ENCODE peak calls at places on chromosome 12, in nine cellular contexts. One of them, this sample, is unnamed.
A peak's percentile ranks its signal among the peaks of the same experiment; 100 is the strongest.

GRCh38 chr12:18432211-18432610 is 170.9 kb downstream of the PIK3C2G start:
- DNase-seq in RWPE2: no peak
- DNase-seq in breast epithelium: no peak
- DNase-seq in upper lobe of right lung: no peak
- DNase-seq in pancreas: no peak
- DNase-seq in PC-3: no peak
- DNase-seq in heart left ventricle: no peak
- DNase-seq in WERI-Rb-1: no peak
- DNase-seq in neural progenitor cell: no peak
- DNase-seq in this sample: no peak

GRCh38 chr12:96197503-96198272 is 3.5 kb downstream of the ELK3 start:
- DNase-seq in RWPE2: no peak
- DNase-seq in heart left ventricle: no peak
- DNase-seq in pancreas: no peak
- DNase-seq in PC-3: peak; percentile 96
- DNase-seq in WERI-Rb-1: no peak
- DNase-seq in breast epithelium: no peak
- DNase-seq in neural progenitor cell: no peak
- DNase-seq in upper lobe of right lung: no peak
- DNase-seq in this sample: no peak

GRCh38 chr12:55336002-55336401 is 5.5 kb downstream of the OR6C3 start:
- DNase-seq in PC-3: no peak
- DNase-seq in pancreas: no peak
- DNase-seq in RWPE2: no peak
- DNase-seq in neural progenitor cell: no peak
- DNase-seq in heart left ventricle: no peak
- DNase-seq in upper lobe of right lung: no peak
- DNase-seq in breast epithelium: no peak
- DNase-seq in WERI-Rb-1: no peak
- DNase-seq in this sample: no peak

GRCh38 chr12:103865151-103865730 is 24.2 kb upstream of the NT5DC3 start:
- DNase-seq in WERI-Rb-1: no peak
- DNase-seq in heart left ventricle: no peak
- DNase-seq in RWPE2: no peak
- DNase-seq in PC-3: no peak
- DNase-seq in upper lobe of right lung: no peak
- DNase-seq in neural progenitor cell: no peak
- DNase-seq in pancreas: no peak
- DNase-seq in breast epithelium: no peak
- DNase-seq in this sample: no peak

GRCh38 chr12:131208425-131208824 is 254.7 kb downstream of the ADGRD1 start:
- DNase-seq in neural progenitor cell: no peak
- DNase-seq in pancreas: no peak
- DNase-seq in upper lobe of right lung: peak; percentile 41
- DNase-seq in PC-3: no peak
- DNase-seq in breast epithelium: no peak
- DNase-seq in RWPE2: peak; percentile 40
- DNase-seq in heart left ventricle: no peak
- DNase-seq in WERI-Rb-1: no peak
- DNase-seq in this sample: no peak

GRCh38 chr12:89084751-89085150 is 267.6 kb downstream of the DUSP6 start:
- DNase-seq in heart left ventricle: peak; percentile 27
- DNase-seq in upper lobe of right lung: no peak
- DNase-seq in RWPE2: no peak
- DNase-seq in PC-3: no peak
- DNase-seq in breast epithelium: no peak
- DNase-seq in WERI-Rb-1: no peak
- DNase-seq in neural progenitor cell: no peak
- DNase-seq in pancreas: no peak
- DNase-seq in this sample: no peak

GRCh38 chr12:96237465-96238077 is 43.4 kb downstream of the ELK3 start:
- DNase-seq in neural progenitor cell: no peak
- DNase-seq in heart left ventricle: peak; percentile 64
- DNase-seq in breast epithelium: no peak
- DNase-seq in RWPE2: peak; percentile 55
- DNase-seq in PC-3: peak; percentile 93
- DNase-seq in WERI-Rb-1: no peak
- DNase-seq in upper lobe of right lung: no peak
- DNase-seq in pancreas: no peak
- DNase-seq in this sample: no peak

GRCh38 chr12:55706840-55707671 is 648 bp downstream of the ITGA7 start:
- DNase-seq in WERI-Rb-1: no peak
- DNase-seq in RWPE2: no peak
- DNase-seq in pancreas: no peak
- DNase-seq in upper lobe of right lung: no peak
- DNase-seq in heart left ventricle: peak; percentile 36
- DNase-seq in breast epithelium: no peak
- DNase-seq in neural progenitor cell: peak; percentile 55
- DNase-seq in PC-3: no peak
- DNase-seq in this sample: no peak

GRCh38 chr12:96471368-96472040 is 17.9 kb upstream of the CFAP54 start:
- DNase-seq in RWPE2: no peak
- DNase-seq in breast epithelium: no peak
- DNase-seq in PC-3: peak; percentile 72
- DNase-seq in WERI-Rb-1: no peak
- DNase-seq in heart left ventricle: no peak
- DNase-seq in pancreas: no peak
- DNase-seq in upper lobe of right lung: no peak
- DNase-seq in neural progenitor cell: no peak
- DNase-seq in this sample: no peak

GRCh38 chr12:76556373-76556772 is 3.2 kb downstream of the OSBPL8 start:
- DNase-seq in heart left ventricle: no peak
- DNase-seq in RWPE2: no peak
- DNase-seq in upper lobe of right lung: no peak
- DNase-seq in breast epithelium: no peak
- DNase-seq in WERI-Rb-1: no peak
- DNase-seq in pancreas: no peak
- DNase-seq in neural progenitor cell: no peak
- DNase-seq in PC-3: no peak
- DNase-seq in this sample: no peak

GRCh38 chr12:6333029-6333428 is 8.8 kb downstream of the TNFRSF1A start:
- DNase-seq in PC-3: no peak
- DNase-seq in upper lobe of right lung: no peak
- DNase-seq in RWPE2: no peak
- DNase-seq in neural progenitor cell: no peak
- DNase-seq in breast epithelium: no peak
- DNase-seq in pancreas: no peak
- DNase-seq in heart left ventricle: no peak
- DNase-seq in WERI-Rb-1: no peak
- DNase-seq in this sample: no peak

GRCh38 chr12:84637926-84638325 is 274.7 kb downstream of the SLC6A15 start:
- DNase-seq in WERI-Rb-1: no peak
- DNase-seq in PC-3: no peak
- DNase-seq in upper lobe of right lung: no peak
- DNase-seq in breast epithelium: no peak
- DNase-seq in pancreas: no peak
- DNase-seq in RWPE2: no peak
- DNase-seq in neural progenitor cell: no peak
- DNase-seq in heart left ventricle: no peak
- DNase-seq in this sample: no peak

GRCh38 chr12:132520421-132521199 is 30.7 kb downstream of the FBRSL1 start:
- DNase-seq in upper lobe of right lung: no peak
- DNase-seq in RWPE2: no peak
- DNase-seq in heart left ventricle: no peak
- DNase-seq in neural progenitor cell: no peak
- DNase-seq in pancreas: no peak
- DNase-seq in breast epithelium: no peak
- DNase-seq in PC-3: no peak
- DNase-seq in WERI-Rb-1: no peak
- DNase-seq in this sample: no peak

GRCh38 chr12:109134186-109134917 is 18.0 kb downstream of the ACACB start:
- DNase-seq in neural progenitor cell: peak; percentile 63
- DNase-seq in PC-3: peak; percentile 63
- DNase-seq in pancreas: peak; percentile 65
- DNase-seq in heart left ventricle: peak; percentile 73
- DNase-seq in WERI-Rb-1: peak; percentile 54
- DNase-seq in upper lobe of right lung: peak; percentile 65
- DNase-seq in breast epithelium: no peak
- DNase-seq in RWPE2: no peak
- DNase-seq in this sample: no peak

GRCh38 chr12:121804417-121805111 is 755 bp downstream of the SETD1B start:
- DNase-seq in RWPE2: peak; percentile 60
- DNase-seq in WERI-Rb-1: no peak
- DNase-seq in pancreas: peak; percentile 71
- DNase-seq in neural progenitor cell: peak; percentile 50
- DNase-seq in heart left ventricle: no peak
- DNase-seq in upper lobe of right lung: no peak
- DNase-seq in breast epithelium: no peak
- DNase-seq in PC-3: peak; percentile 22
- DNase-seq in this sample: no peak

GRCh38 chr12:100986595-100987547 is 192.3 kb downstream of the ANO4 start:
- DNase-seq in RWPE2: no peak
- DNase-seq in neural progenitor cell: peak; percentile 61
- DNase-seq in WERI-Rb-1: no peak
- DNase-seq in breast epithelium: no peak
- DNase-seq in PC-3: no peak
- DNase-seq in pancreas: no peak
- DNase-seq in upper lobe of right lung: no peak
- DNase-seq in heart left ventricle: no peak
- DNase-seq in this sample: no peak

GRCh38 chr12:91239497-91239896 is 56.9 kb upstream of the DCN start:
- DNase-seq in upper lobe of right lung: no peak
- DNase-seq in pancreas: no peak
- DNase-seq in heart left ventricle: no peak
- DNase-seq in neural progenitor cell: no peak
- DNase-seq in PC-3: no peak
- DNase-seq in RWPE2: no peak
- DNase-seq in breast epithelium: no peak
- DNase-seq in WERI-Rb-1: no peak
- DNase-seq in this sample: no peak

GRCh38 chr12:54273981-54274380 is 5.9 kb downstream of the CBX5 start:
- DNase-seq in heart left ventricle: no peak
- DNase-seq in neural progenitor cell: no peak
- DNase-seq in WERI-Rb-1: no peak
- DNase-seq in PC-3: no peak
- DNase-seq in breast epithelium: no peak
- DNase-seq in RWPE2: no peak
- DNase-seq in upper lobe of right lung: no peak
- DNase-seq in pancreas: no peak
- DNase-seq in this sample: no peak

DNA sequence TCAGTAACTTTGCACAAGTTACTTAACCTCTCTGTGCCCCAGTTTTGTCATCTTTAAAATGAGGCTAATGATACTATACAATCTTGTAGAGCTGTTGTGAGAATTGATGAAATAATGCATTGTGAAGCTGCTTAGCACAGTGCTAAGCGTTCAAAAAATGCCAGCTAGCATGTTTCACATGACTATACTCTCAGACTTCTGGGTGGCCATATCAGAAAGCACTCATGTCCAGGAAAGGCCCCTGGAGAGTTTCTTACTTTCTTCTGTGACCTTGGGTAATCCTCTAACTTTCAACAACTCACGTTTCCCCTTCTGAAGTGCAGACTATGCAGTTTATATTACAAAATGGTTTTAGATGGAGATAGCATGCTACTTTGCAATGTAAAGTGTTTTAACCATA is 68.1 kb downstream of the TPH2 start:
- DNase-seq in WERI-Rb-1: no peak
- DNase-seq in neural progenitor cell: no peak
- DNase-seq in PC-3: no peak
- DNase-seq in breast epithelium: no peak
- DNase-seq in pancreas: no peak
- DNase-seq in RWPE2: no peak
- DNase-seq in heart left ventricle: no peak
- DNase-seq in upper lobe of right lung: no peak
- DNase-seq in this sample: no peak
- H3K27ac ChIP-seq in WERI-Rb-1: no peak overlapping the region
- H3K27ac ChIP-seq in neural progenitor cell: no peak overlapping the region
- H3K27ac ChIP-seq in PC-3: no peak overlapping the region
- H3K27ac ChIP-seq in breast epithelium: no peak overlapping the region
- H3K27ac ChIP-seq in pancreas: no peak overlapping the region
- H3K27ac ChIP-seq in RWPE2: no peak overlapping the region
- H3K27ac ChIP-seq in heart left ventricle: no peak overlapping the region
- H3K27ac ChIP-seq in upper lobe of right lung: no peak overlapping the region
- H3K27ac ChIP-seq in this sample: no peak overlapping the region

GRCh38 chr12:1078002-1078401 is 87.0 kb downstream of the ERC1 start:
- DNase-seq in pancreas: no peak
- DNase-seq in upper lobe of right lung: no peak
- DNase-seq in WERI-Rb-1: no peak
- DNase-seq in RWPE2: no peak
- DNase-seq in heart left ventricle: no peak
- DNase-seq in PC-3: no peak
- DNase-seq in neural progenitor cell: no peak
- DNase-seq in breast epithelium: no peak
- DNase-seq in this sample: no peak
- H3K27ac ChIP-seq in pancreas: no peak overlapping the region
- H3K27ac ChIP-seq in upper lobe of right lung: no peak overlapping the region
- H3K27ac ChIP-seq in WERI-Rb-1: no peak overlapping the region
- H3K27ac ChIP-seq in RWPE2: no peak overlapping the region
- H3K27ac ChIP-seq in heart left ventricle: no peak overlapping the region
- H3K27ac ChIP-seq in PC-3: no peak overlapping the region
- H3K27ac ChIP-seq in neural progenitor cell: no peak overlapping the region
- H3K27ac ChIP-seq in breast epithelium: no peak overlapping the region
- H3K27ac ChIP-seq in this sample: no peak overlapping the region

GRCh38 chr12:46585854-46586621 is 213.5 kb upstream of the SLC38A2 start:
- DNase-seq in WERI-Rb-1: no peak
- DNase-seq in heart left ventricle: no peak
- DNase-seq in upper lobe of right lung: peak; percentile 65
- DNase-seq in RWPE2: peak; percentile 84
- DNase-seq in breast epithelium: no peak
- DNase-seq in PC-3: peak; percentile 93
- DNase-seq in neural progenitor cell: peak; percentile 88
- DNase-seq in pancreas: no peak
- DNase-seq in this sample: no peak

GRCh38 chr12:46590991-46591703 is 218.6 kb upstream of the SLC38A2 start:
- DNase-seq in heart left ventricle: no peak
- DNase-seq in pancreas: no peak
- DNase-seq in RWPE2: no peak
- DNase-seq in upper lobe of right lung: no peak
- DNase-seq in breast epithelium: no peak
- DNase-seq in neural progenitor cell: no peak
- DNase-seq in WERI-Rb-1: no peak
- DNase-seq in PC-3: no peak
- DNase-seq in this sample: no peak
- H3K27ac ChIP-seq in heart left ventricle: no peak overlapping the region
- H3K27ac ChIP-seq in pancreas: no peak overlapping the region
- H3K27ac ChIP-seq in RWPE2: no peak overlapping the region
- H3K27ac ChIP-seq in upper lobe of right lung: no peak overlapping the region
- H3K27ac ChIP-seq in breast epithelium: no peak overlapping the region
- H3K27ac ChIP-seq in neural progenitor cell: no peak overlapping the region
- H3K27ac ChIP-seq in WERI-Rb-1: no peak overlapping the region
- H3K27ac ChIP-seq in PC-3: no peak overlapping the region
- H3K27ac ChIP-seq in this sample: no peak overlapping the region

DNA sequence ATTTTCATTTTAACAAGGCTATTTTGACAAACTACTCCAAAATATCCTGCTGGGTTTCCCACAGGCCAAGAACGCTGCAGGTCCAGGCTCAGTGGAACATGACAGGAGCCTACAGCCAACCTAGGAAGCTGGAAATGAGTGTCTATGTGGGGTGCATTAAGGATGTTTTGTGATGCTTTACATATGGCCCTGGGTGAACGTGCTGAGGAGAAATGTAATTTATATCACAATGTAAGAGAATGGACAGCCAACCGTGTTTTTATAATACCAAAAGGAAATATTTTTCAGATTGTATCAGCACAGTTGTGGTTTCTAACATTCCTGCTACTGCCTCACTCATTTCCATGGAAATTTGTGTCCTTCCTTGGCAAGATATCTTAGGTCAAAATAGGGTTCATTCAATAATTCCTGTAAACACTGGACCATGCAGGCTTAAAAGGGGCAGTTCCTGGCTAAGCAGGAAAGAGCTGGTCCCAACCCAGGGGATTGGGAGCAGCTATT is 51.5 kb downstream of the ST8SIA1 start:
- DNase-seq in PC-3: peak; percentile 63
- DNase-seq in upper lobe of right lung: no peak
- DNase-seq in heart left ventricle: no peak
- DNase-seq in breast epithelium: no peak
- DNase-seq in WERI-Rb-1: no peak
- DNase-seq in neural progenitor cell: no peak
- DNase-seq in RWPE2: no peak
- DNase-seq in pancreas: no peak
- DNase-seq in this sample: no peak
- H3K27ac ChIP-seq in PC-3: peak overlapping the region; percentile 47
- H3K27ac ChIP-seq in upper lobe of right lung: peak overlapping the region; percentile 70
- H3K27ac ChIP-seq in heart left ventricle: peak overlapping the region; percentile 47
- H3K27ac ChIP-seq in breast epithelium: peak overlapping the region; percentile 90
- H3K27ac ChIP-seq in WERI-Rb-1: no peak overlapping the region
- H3K27ac ChIP-seq in neural progenitor cell: no peak overlapping the region
- H3K27ac ChIP-seq in RWPE2: peak overlapping the region; percentile 60
- H3K27ac ChIP-seq in pancreas: no peak overlapping the region
- H3K27ac ChIP-seq in this sample: no peak overlapping the region